ENCODE peak calls at places on chromosomes 1 and 21, in four cellular contexts. One of them, this sample, is unnamed.
A peak's percentile ranks its signal among the peaks of the same experiment; 100 is the strongest.

GRCh38 chr1:86925742-86926141 is 11.3 kb downstream of the HS2ST1 start:
- DNase-seq in NB4: no peak
- DNase-seq in left ventricle myocardium inferior: no peak
- DNase-seq in skeletal muscle cell: no peak
- DNase-seq in this sample: no peak

GRCh38 chr1:96473791-96474452 is 247.7 kb upstream of the PTBP2 start:
- DNase-seq in left ventricle myocardium inferior: no peak
- DNase-seq in NB4: no peak
- DNase-seq in skeletal muscle cell: peak; percentile 18
- DNase-seq in this sample: peak; percentile 70

GRCh38 chr1:118660769-118661168 is 327.4 kb downstream of the TBX15 start:
- DNase-seq in left ventricle myocardium inferior: no peak
- DNase-seq in NB4: no peak
- DNase-seq in skeletal muscle cell: no peak
- DNase-seq in this sample: no peak

GRCh38 chr1:244197851-244198375 is 146.8 kb downstream of the ZBTB18 start:
- DNase-seq in left ventricle myocardium inferior: no peak
- DNase-seq in NB4: no peak
- DNase-seq in skeletal muscle cell: no peak
- DNase-seq in this sample: no peak

GRCh38 chr1:228697209-228698016 is 37.9 kb upstream of the RHOU start:
- DNase-seq in left ventricle myocardium inferior: peak; percentile 42
- DNase-seq in NB4: peak; percentile 88
- DNase-seq in skeletal muscle cell: peak; percentile 26
- DNase-seq in this sample: peak; percentile 24

GRCh38 chr1:2934173-2934540 is 87.1 kb upstream of the ACTRT2 start:
- DNase-seq in NB4: no peak
- DNase-seq in left ventricle myocardium inferior: no peak
- DNase-seq in skeletal muscle cell: no peak
- DNase-seq in this sample: no peak

GRCh38 chr1:173406783-173407230 is 70.3 kb upstream of the PRDX6 start:
- DNase-seq in NB4: no peak
- DNase-seq in left ventricle myocardium inferior: no peak
- DNase-seq in skeletal muscle cell: no peak
- DNase-seq in this sample: no peak

GRCh38 chr1:237864338-237865244 is 26.1 kb downstream of the ZP4 start:
- DNase-seq in skeletal muscle cell: no peak
- DNase-seq in left ventricle myocardium inferior: peak; percentile 78
- DNase-seq in NB4: peak; percentile 48
- DNase-seq in this sample: no peak

GRCh38 chr1:219651993-219652392 is 39.1 kb upstream of the ZC3H11B start:
- DNase-seq in skeletal muscle cell: no peak
- DNase-seq in NB4: no peak
- DNase-seq in left ventricle myocardium inferior: no peak
- DNase-seq in this sample: peak; percentile 56

GRCh38 chr21:45234906-45235305 is 52.8 kb downstream of the POFUT2 start:
- DNase-seq in NB4: no peak
- DNase-seq in skeletal muscle cell: no peak
- DNase-seq in left ventricle myocardium inferior: no peak
- DNase-seq in this sample: no peak

GRCh38 chr1:14924012-14924452 is 229.5 kb upstream of the TMEM51 start:
- DNase-seq in NB4: peak; percentile 30
- DNase-seq in skeletal muscle cell: no peak
- DNase-seq in left ventricle myocardium inferior: peak; percentile 71
- DNase-seq in this sample: peak; percentile 56

GRCh38 chr1:63759778-63760177 is 14.0 kb upstream of the ROR1 start:
- DNase-seq in skeletal muscle cell: no peak
- DNase-seq in left ventricle myocardium inferior: no peak
- DNase-seq in NB4: no peak
- DNase-seq in this sample: no peak

GRCh38 chr1:220454155-220454777 is 73.7 kb upstream of the MARK1 start:
- DNase-seq in NB4: no peak
- DNase-seq in skeletal muscle cell: no peak
- DNase-seq in left ventricle myocardium inferior: no peak
- DNase-seq in this sample: no peak

GRCh38 chr1:87392241-87393192 is 63.8 kb downstream of the LMO4 start:
- DNase-seq in skeletal muscle cell: peak; percentile 41
- DNase-seq in NB4: no peak
- DNase-seq in left ventricle myocardium inferior: no peak
- DNase-seq in this sample: peak; percentile 86

GRCh38 chr1:90718411-90719320 is 1.6 kb upstream of the BARHL2 start:
- DNase-seq in NB4: no peak
- DNase-seq in left ventricle myocardium inferior: no peak
- DNase-seq in skeletal muscle cell: no peak
- DNase-seq in this sample: no peak

GRCh38 chr1:225817611-225818061 is 7.7 kb downstream of the EPHX1 start:
- DNase-seq in skeletal muscle cell: peak; percentile 71
- DNase-seq in left ventricle myocardium inferior: peak; percentile 65
- DNase-seq in NB4: peak; percentile 81
- DNase-seq in this sample: peak; percentile 90

GRCh38 chr1:59389847-59390246 is 93.0 kb downstream of the FGGY start:
- DNase-seq in NB4: no peak
- DNase-seq in left ventricle myocardium inferior: no peak
- DNase-seq in skeletal muscle cell: no peak
- DNase-seq in this sample: no peak

GRCh38 chr1:59394706-59395417 is 98.0 kb downstream of the FGGY start:
- DNase-seq in skeletal muscle cell: no peak
- DNase-seq in left ventricle myocardium inferior: no peak
- DNase-seq in NB4: no peak
- DNase-seq in this sample: no peak

GRCh38 chr1:59390307-59390706 is 93.4 kb downstream of the FGGY start:
- DNase-seq in skeletal muscle cell: no peak
- DNase-seq in NB4: no peak
- DNase-seq in left ventricle myocardium inferior: no peak
- DNase-seq in this sample: no peak

GRCh38 chr1:59393211-59394180 is 96.6 kb downstream of the FGGY start:
- DNase-seq in skeletal muscle cell: peak; percentile 83
- DNase-seq in NB4: no peak
- DNase-seq in left ventricle myocardium inferior: peak; percentile 82
- DNase-seq in this sample: peak; percentile 95

DNA sequence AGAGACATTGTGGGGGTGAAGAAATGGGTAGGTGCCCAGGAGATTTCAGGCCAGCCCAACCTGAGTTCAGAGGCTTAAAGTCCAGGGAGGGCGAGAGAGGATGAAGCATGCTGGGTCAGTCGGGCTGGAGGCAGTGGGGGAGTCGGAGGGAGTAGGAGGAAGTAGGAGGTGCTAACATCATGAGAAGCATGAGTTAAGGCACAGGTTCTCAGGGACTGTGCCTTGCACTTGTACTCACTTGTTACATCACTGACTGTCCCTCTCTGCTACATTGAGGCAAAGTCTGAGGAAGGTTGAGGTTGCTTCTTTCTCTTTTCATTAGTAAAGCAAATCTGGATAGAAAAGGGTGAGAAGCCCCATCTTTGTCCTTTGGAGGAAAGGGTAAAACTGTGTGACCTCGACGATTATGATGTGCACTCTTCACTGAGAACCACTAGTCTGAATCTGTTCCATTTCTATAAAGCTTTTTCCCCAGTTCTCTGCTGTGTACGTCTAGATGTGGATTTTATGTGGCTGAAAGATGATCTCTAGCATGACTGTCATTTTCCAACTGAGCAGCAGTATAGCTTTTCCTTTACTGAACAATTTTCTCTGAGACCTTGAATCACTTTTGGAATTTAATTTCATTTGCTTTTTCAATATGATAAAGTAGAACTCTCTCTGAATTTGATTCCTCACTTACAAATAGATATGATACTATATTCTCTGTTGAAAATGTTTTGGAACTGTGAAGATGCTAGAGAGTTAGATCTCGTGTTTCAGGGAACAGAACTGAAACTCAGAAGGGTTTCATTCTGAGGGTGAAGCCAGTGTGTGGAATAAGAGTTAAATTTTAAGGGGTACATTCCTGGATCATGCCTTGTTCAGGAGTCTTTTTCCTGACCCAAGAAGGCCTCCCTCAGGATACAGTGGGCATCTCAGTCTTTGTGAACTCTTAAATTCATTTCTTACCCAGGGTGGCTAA is 94.6 kb downstream of the FGGY start:
- DNase-seq in skeletal muscle cell: no peak
- DNase-seq in NB4: peak; percentile 59
- DNase-seq in left ventricle myocardium inferior: no peak
- DNase-seq in this sample: no peak
- H3K4me3 ChIP-seq in skeletal muscle cell: no peak overlapping the region
- H3K4me3 ChIP-seq in NB4: no peak overlapping the region
- H3K4me3 ChIP-seq in left ventricle myocardium inferior: no peak overlapping the region
- H3K4me3 ChIP-seq in this sample: no peak overlapping the region

GRCh38 chr1:100734716-100735115 is 15.2 kb downstream of the VCAM1 start:
- DNase-seq in left ventricle myocardium inferior: no peak
- DNase-seq in NB4: no peak
- DNase-seq in skeletal muscle cell: peak; percentile 37
- DNase-seq in this sample: peak; percentile 97

GRCh38 chr1:100735244-100735643 is 15.7 kb downstream of the VCAM1 start:
- DNase-seq in left ventricle myocardium inferior: no peak
- DNase-seq in skeletal muscle cell: no peak
- DNase-seq in NB4: no peak
- DNase-seq in this sample: no peak

GRCh38 chr1:100736766-100737165 is 17.2 kb downstream of the VCAM1 start:
- DNase-seq in left ventricle myocardium inferior: no peak
- DNase-seq in NB4: no peak
- DNase-seq in skeletal muscle cell: peak; percentile 53
- DNase-seq in this sample: peak; percentile 55

GRCh38 chr1:100731758-100732157 is 12.2 kb downstream of the VCAM1 start:
- DNase-seq in left ventricle myocardium inferior: no peak
- DNase-seq in skeletal muscle cell: no peak
- DNase-seq in NB4: no peak
- DNase-seq in this sample: no peak

GRCh38 chr1:100736324-100736723 is 16.8 kb downstream of the VCAM1 start:
- DNase-seq in skeletal muscle cell: no peak
- DNase-seq in left ventricle myocardium inferior: no peak
- DNase-seq in NB4: no peak
- DNase-seq in this sample: no peak
- H3K4me3 ChIP-seq in skeletal muscle cell: no peak overlapping the region
- H3K4me3 ChIP-seq in left ventricle myocardium inferior: no peak overlapping the region
- H3K4me3 ChIP-seq in NB4: no peak overlapping the region
- H3K4me3 ChIP-seq in this sample: no peak overlapping the region

GRCh38 chr1:78490861-78491310 is at the start of gene PTGFR:
- DNase-seq in skeletal muscle cell: no peak
- DNase-seq in left ventricle myocardium inferior: peak; percentile 16
- DNase-seq in NB4: no peak
- DNase-seq in this sample: peak; percentile 31

GRCh38 chr1:78492376-78492950 is 1.7 kb downstream of the PTGFR start:
- DNase-seq in left ventricle myocardium inferior: no peak
- DNase-seq in NB4: peak; percentile 26
- DNase-seq in skeletal muscle cell: no peak
- DNase-seq in this sample: no peak

GRCh38 chr1:78497196-78497595 is 6.4 kb downstream of the PTGFR start:
- DNase-seq in skeletal muscle cell: no peak
- DNase-seq in NB4: no peak
- DNase-seq in left ventricle myocardium inferior: no peak
- DNase-seq in this sample: peak; percentile 20

GRCh38 chr1:78493456-78493855 is 2.7 kb downstream of the PTGFR start:
- DNase-seq in left ventricle myocardium inferior: no peak
- DNase-seq in NB4: no peak
- DNase-seq in skeletal muscle cell: no peak
- DNase-seq in this sample: no peak

GRCh38 chr1:78491311-78492071 is 717 bp downstream of the PTGFR start:
- DNase-seq in left ventricle myocardium inferior: peak; percentile 14
- DNase-seq in NB4: no peak
- DNase-seq in skeletal muscle cell: no peak
- DNase-seq in this sample: peak; percentile 48
- H3K4me3 ChIP-seq in left ventricle myocardium inferior: peak overlapping the region; percentile 60
- H3K4me3 ChIP-seq in NB4: no peak overlapping the region
- H3K4me3 ChIP-seq in skeletal muscle cell: peak overlapping the region; percentile 82
- H3K4me3 ChIP-seq in this sample: peak overlapping the region; percentile 70

DNA sequence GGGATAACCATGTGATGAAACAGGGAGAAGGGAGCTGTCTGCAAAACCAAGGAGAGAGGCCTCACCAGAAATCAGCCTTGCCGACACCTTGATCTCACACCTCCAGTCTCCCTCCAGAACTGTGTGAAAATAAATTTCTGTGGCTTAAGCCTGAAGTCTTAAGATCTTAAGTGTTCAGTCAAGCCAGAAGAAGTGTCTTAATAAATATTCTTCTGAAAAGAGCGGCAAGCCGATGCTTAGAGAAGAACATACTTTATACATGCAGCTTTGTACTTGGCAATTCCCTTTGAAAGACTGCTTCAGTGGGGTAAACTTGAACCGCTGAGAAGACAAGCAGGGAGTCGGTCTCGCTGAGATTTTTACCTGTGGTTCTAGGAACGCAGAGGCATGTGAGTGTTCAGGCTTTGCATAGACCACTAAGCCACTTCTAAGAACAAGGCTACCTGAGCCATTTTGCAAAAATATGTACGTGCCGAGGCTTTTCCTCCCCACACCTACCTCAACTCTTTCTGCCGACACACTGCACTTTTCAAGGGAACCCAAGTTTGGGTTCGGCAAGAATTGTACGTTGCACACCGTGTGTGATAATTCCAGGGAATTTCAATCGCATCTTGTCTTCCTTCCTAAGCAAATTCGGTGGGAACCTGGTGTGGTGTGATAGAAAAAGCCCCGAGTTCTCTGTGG is 3.4 kb downstream of the RUNX1 start:
- DNase-seq in skeletal muscle cell: no peak
- DNase-seq in NB4: no peak
- DNase-seq in left ventricle myocardium inferior: no peak
- DNase-seq in this sample: no peak
- H3K4me3 ChIP-seq in skeletal muscle cell: peak overlapping the region; percentile 54
- H3K4me3 ChIP-seq in NB4: peak overlapping the region; percentile 98
- H3K4me3 ChIP-seq in left ventricle myocardium inferior: no peak overlapping the region
- H3K4me3 ChIP-seq in this sample: no peak overlapping the region

GRCh38 chr1:234988536-234988935 is 140.1 kb downstream of the TOMM20 start:
- DNase-seq in NB4: no peak
- DNase-seq in skeletal muscle cell: no peak
- DNase-seq in left ventricle myocardium inferior: no peak
- DNase-seq in this sample: no peak

GRCh38 chr1:234989479-234990327 is 138.9 kb downstream of the TOMM20 start:
- DNase-seq in skeletal muscle cell: no peak
- DNase-seq in left ventricle myocardium inferior: no peak
- DNase-seq in NB4: no peak
- DNase-seq in this sample: no peak

GRCh38 chr1:234990328-234990675 is 138.3 kb downstream of the TOMM20 start:
- DNase-seq in NB4: no peak
- DNase-seq in left ventricle myocardium inferior: no peak
- DNase-seq in skeletal muscle cell: no peak
- DNase-seq in this sample: no peak

GRCh38 chr1:234988160-234988528 is 140.5 kb downstream of the TOMM20 start:
- DNase-seq in NB4: no peak
- DNase-seq in skeletal muscle cell: no peak
- DNase-seq in left ventricle myocardium inferior: no peak
- DNase-seq in this sample: no peak

GRCh38 chr1:234989019-234989418 is 139.6 kb downstream of the TOMM20 start:
- DNase-seq in skeletal muscle cell: no peak
- DNase-seq in left ventricle myocardium inferior: no peak
- DNase-seq in NB4: no peak
- DNase-seq in this sample: no peak
- H3K4me3 ChIP-seq in skeletal muscle cell: no peak overlapping the region
- H3K4me3 ChIP-seq in left ventricle myocardium inferior: no peak overlapping the region
- H3K4me3 ChIP-seq in NB4: no peak overlapping the region
- H3K4me3 ChIP-seq in this sample: no peak overlapping the region

This sample was measured in astrocyte.